ENCODE peak calls at places on chromosome 12, in four cellular contexts. One of them, this sample, is unnamed.

GRCh38 chr12:26298785-26299621 is 103.6 kb downstream of the SSPN start:
- DNase-seq in uterus: peak
- DNase-seq in ascending aorta: no peak
- DNase-seq in effector CD4-positive, alpha-beta T cell: no peak
- DNase-seq in this sample: no peak

GRCh38 chr12:29662737-29663323 is 120.9 kb downstream of the TMTC1 start:
- DNase-seq in effector CD4-positive, alpha-beta T cell: no peak
- DNase-seq in ascending aorta: no peak
- DNase-seq in uterus: no peak
- DNase-seq in this sample: no peak

GRCh38 chr12:49347307-49348237 is 884 bp downstream of the DNAJC22 start:
- DNase-seq in uterus: peak
- DNase-seq in effector CD4-positive, alpha-beta T cell: peak
- DNase-seq in ascending aorta: no peak
- DNase-seq in this sample: peak

GRCh38 chr12:92863255-92863654 is 65.8 kb downstream of the EEA1 start:
- DNase-seq in effector CD4-positive, alpha-beta T cell: no peak
- DNase-seq in uterus: no peak
- DNase-seq in ascending aorta: no peak
- DNase-seq in this sample: no peak

GRCh38 chr12:120833849-120834248 is 70.3 kb downstream of the SPPL3 start:
- DNase-seq in ascending aorta: no peak
- DNase-seq in effector CD4-positive, alpha-beta T cell: no peak
- DNase-seq in uterus: no peak
- DNase-seq in this sample: no peak

GRCh38 chr12:95601626-95602025 is 50.4 kb upstream of the USP44 start:
- DNase-seq in ascending aorta: no peak
- DNase-seq in effector CD4-positive, alpha-beta T cell: no peak
- DNase-seq in uterus: no peak
- DNase-seq in this sample: no peak

GRCh38 chr12:56749364-56749763 is 2.8 kb downstream of the PRIM1 start:
- DNase-seq in ascending aorta: no peak
- DNase-seq in effector CD4-positive, alpha-beta T cell: no peak
- DNase-seq in uterus: no peak
- DNase-seq in this sample: no peak

GRCh38 chr12:51439330-51439729 is 14.7 kb downstream of the SLC4A8 start:
- DNase-seq in ascending aorta: no peak
- DNase-seq in effector CD4-positive, alpha-beta T cell: no peak
- DNase-seq in uterus: no peak
- DNase-seq in this sample: no peak

GRCh38 chr12:46702581-46703344 is 123.0 kb downstream of the SLC38A4 start:
- DNase-seq in ascending aorta: no peak
- DNase-seq in uterus: peak
- DNase-seq in effector CD4-positive, alpha-beta T cell: no peak
- DNase-seq in this sample: no peak

GRCh38 chr12:4268549-4269181 is 4.9 kb upstream of the CCND2 start:
- DNase-seq in uterus: no peak
- DNase-seq in ascending aorta: no peak
- DNase-seq in effector CD4-positive, alpha-beta T cell: no peak
- DNase-seq in this sample: peak

GRCh38 chr12:97075583-97076268 is 168.7 kb downstream of the NEDD1 start:
- DNase-seq in uterus: no peak
- DNase-seq in effector CD4-positive, alpha-beta T cell: no peak
- DNase-seq in ascending aorta: no peak
- DNase-seq in this sample: no peak

GRCh38 chr12:96196781-96197180 is 2.6 kb downstream of the ELK3 start:
- DNase-seq in uterus: peak
- DNase-seq in effector CD4-positive, alpha-beta T cell: no peak
- DNase-seq in ascending aorta: no peak
- DNase-seq in this sample: no peak

GRCh38 chr12:95277139-95277538 is 59.5 kb downstream of the VEZT start:
- DNase-seq in effector CD4-positive, alpha-beta T cell: no peak
- DNase-seq in ascending aorta: no peak
- DNase-seq in uterus: no peak
- DNase-seq in this sample: peak

GRCh38 chr12:56413392-56413791 is 35.8 kb downstream of the TIMELESS start:
- DNase-seq in uterus: no peak
- DNase-seq in effector CD4-positive, alpha-beta T cell: no peak
- DNase-seq in ascending aorta: no peak
- DNase-seq in this sample: no peak

GRCh38 chr12:98053202-98053601 is 462.2 kb upstream of the TMPO start:
- DNase-seq in ascending aorta: no peak
- DNase-seq in uterus: no peak
- DNase-seq in effector CD4-positive, alpha-beta T cell: no peak
- DNase-seq in this sample: no peak

GRCh38 chr12:51183816-51184215 is 10.9 kb upstream of the TFCP2 start:
- DNase-seq in uterus: no peak
- DNase-seq in ascending aorta: no peak
- DNase-seq in effector CD4-positive, alpha-beta T cell: no peak
- DNase-seq in this sample: peak

GRCh38 chr12:106247731-106248176 is at the start of gene CKAP4:
- DNase-seq in uterus: peak
- DNase-seq in effector CD4-positive, alpha-beta T cell: peak
- DNase-seq in ascending aorta: no peak
- DNase-seq in this sample: peak

GRCh38 chr12:3432176-3432742 is 58.7 kb upstream of the PRMT8 start:
- DNase-seq in ascending aorta: no peak
- DNase-seq in effector CD4-positive, alpha-beta T cell: no peak
- DNase-seq in uterus: no peak
- DNase-seq in this sample: no peak

GRCh38 chr12:124640096-124640495 is 72.7 kb upstream of the NCOR2 start:
- DNase-seq in effector CD4-positive, alpha-beta T cell: no peak
- DNase-seq in ascending aorta: no peak
- DNase-seq in uterus: no peak
- DNase-seq in this sample: no peak

GRCh38 chr12:82818276-82819035 is 131.8 kb downstream of the TMTC2 start:
- DNase-seq in ascending aorta: no peak
- DNase-seq in uterus: no peak
- DNase-seq in effector CD4-positive, alpha-beta T cell: no peak
- DNase-seq in this sample: no peak

GRCh38 chr12:2891240-2892053 is 756 bp downstream of the TULP3 start:
- DNase-seq in effector CD4-positive, alpha-beta T cell: peak
- DNase-seq in uterus: peak
- DNase-seq in ascending aorta: no peak
- DNase-seq in this sample: peak

GRCh38 chr12:96063046-96063445 is 27.7 kb upstream of the LTA4H start:
- DNase-seq in uterus: no peak
- DNase-seq in ascending aorta: no peak
- DNase-seq in effector CD4-positive, alpha-beta T cell: no peak
- DNase-seq in this sample: no peak

GRCh38 chr12:8692573-8692972 is 5.2 kb upstream of the RIMKLB start:
- DNase-seq in effector CD4-positive, alpha-beta T cell: no peak
- DNase-seq in uterus: peak
- DNase-seq in ascending aorta: peak
- DNase-seq in this sample: peak

GRCh38 chr12:76007640-76008039 is 23.9 kb downstream of the PHLDA1 start:
- DNase-seq in uterus: no peak
- DNase-seq in ascending aorta: no peak
- DNase-seq in effector CD4-positive, alpha-beta T cell: no peak
- DNase-seq in this sample: no peak

GRCh38 chr12:16359512-16360491 is 12.4 kb downstream of the MGST1 start:
- DNase-seq in uterus: no peak
- DNase-seq in ascending aorta: no peak
- DNase-seq in effector CD4-positive, alpha-beta T cell: no peak
- DNase-seq in this sample: peak

GRCh38 chr12:40172879-40173278 is 51.9 kb upstream of the LRRK2 start:
- DNase-seq in uterus: no peak
- DNase-seq in effector CD4-positive, alpha-beta T cell: no peak
- DNase-seq in ascending aorta: no peak
- DNase-seq in this sample: no peak

GRCh38 chr12:96177013-96177412 is 17.2 kb upstream of the ELK3 start:
- DNase-seq in ascending aorta: no peak
- DNase-seq in uterus: no peak
- DNase-seq in effector CD4-positive, alpha-beta T cell: peak
- DNase-seq in this sample: no peak

GRCh38 chr12:16347391-16348298 is at the start of gene MGST1:
- DNase-seq in effector CD4-positive, alpha-beta T cell: no peak
- DNase-seq in uterus: peak
- DNase-seq in ascending aorta: no peak
- DNase-seq in this sample: peak

GRCh38 chr12:112170376-112170775 is 45.0 kb downstream of the TRAFD1 start:
- DNase-seq in ascending aorta: no peak
- DNase-seq in uterus: no peak
- DNase-seq in effector CD4-positive, alpha-beta T cell: no peak
- DNase-seq in this sample: no peak

GRCh38 chr12:64890873-64891468 is 66.5 kb downstream of the TBC1D30 start:
- DNase-seq in effector CD4-positive, alpha-beta T cell: no peak
- DNase-seq in ascending aorta: no peak
- DNase-seq in uterus: no peak
- DNase-seq in this sample: peak

GRCh38 chr12:117060927-117061300 is 38.3 kb downstream of the TESC start:
- DNase-seq in uterus: no peak
- DNase-seq in ascending aorta: no peak
- DNase-seq in effector CD4-positive, alpha-beta T cell: no peak
- DNase-seq in this sample: no peak

GRCh38 chr12:8590842-8591545 is 21.7 kb downstream of the AICDA start:
- DNase-seq in effector CD4-positive, alpha-beta T cell: no peak
- DNase-seq in uterus: no peak
- DNase-seq in ascending aorta: no peak
- DNase-seq in this sample: no peak

GRCh38 chr12:6280053-6280469 is 30.4 kb upstream of the PLEKHG6 start:
- DNase-seq in uterus: peak
- DNase-seq in effector CD4-positive, alpha-beta T cell: no peak
- DNase-seq in ascending aorta: peak
- DNase-seq in this sample: no peak

GRCh38 chr12:93043192-93043876 is 114.2 kb upstream of the EEA1 start:
- DNase-seq in uterus: no peak
- DNase-seq in ascending aorta: no peak
- DNase-seq in effector CD4-positive, alpha-beta T cell: no peak
- DNase-seq in this sample: no peak

This sample was measured in NCI-H2171 treated with DMSO at 0.1 percent for 48 hours.